ENCODE peak calls at places on chromosomes 11 and 22, in ten cellular contexts. One of them, this sample, is unnamed.

GRCh38 chr11:78838417-78838816 is 263.8 kb upstream of the NARS2 start:
- DNase-seq in AG09309: no peak
- DNase-seq in GM23248: no peak
- DNase-seq in HFFc6: no peak
- DNase-seq in GM12865: no peak
- DNase-seq in RWPE1: peak; percentile 13
- DNase-seq in stimulated activated CD8-positive, alpha-beta memory T cell treated with anti-CD3 and anti-CD28 coated beads, Interleukin-2, amount 100 ng/mL, for 48 hours: no peak
- DNase-seq in naive thymus-derived CD4-positive, alpha-beta T cell: no peak
- DNase-seq in prostate gland: peak; percentile 29
- DNase-seq in fibroblast of the aortic adventitia: no peak
- DNase-seq in this sample: no peak

GRCh38 chr11:3022982-3023381 is 30.9 kb upstream of the NAP1L4 start:
- DNase-seq in AG09309: peak; percentile 39
- DNase-seq in GM23248: peak; percentile 91
- DNase-seq in HFFc6: peak; percentile 63
- DNase-seq in GM12865: no peak
- DNase-seq in RWPE1: peak; percentile 63
- DNase-seq in stimulated activated CD8-positive, alpha-beta memory T cell treated with anti-CD3 and anti-CD28 coated beads, Interleukin-2, amount 100 ng/mL, for 48 hours: no peak
- DNase-seq in naive thymus-derived CD4-positive, alpha-beta T cell: no peak
- DNase-seq in prostate gland: no peak
- DNase-seq in fibroblast of the aortic adventitia: peak; percentile 85
- DNase-seq in this sample: no peak

GRCh38 chr11:89463381-89463780 is 27.8 kb downstream of the NOX4 start:
- DNase-seq in AG09309: no peak
- DNase-seq in GM23248: no peak
- DNase-seq in HFFc6: no peak
- DNase-seq in GM12865: no peak
- DNase-seq in RWPE1: no peak
- DNase-seq in stimulated activated CD8-positive, alpha-beta memory T cell treated with anti-CD3 and anti-CD28 coated beads, Interleukin-2, amount 100 ng/mL, for 48 hours: no peak
- DNase-seq in naive thymus-derived CD4-positive, alpha-beta T cell: no peak
- DNase-seq in prostate gland: no peak
- DNase-seq in fibroblast of the aortic adventitia: peak; percentile 0
- DNase-seq in this sample: no peak

GRCh38 chr22:18909556-18909955 is 3.4 kb downstream of the DGCR6 start:
- DNase-seq in AG09309: no peak
- DNase-seq in GM23248: no peak
- DNase-seq in HFFc6: no peak
- DNase-seq in GM12865: no peak
- DNase-seq in RWPE1: no peak
- DNase-seq in stimulated activated CD8-positive, alpha-beta memory T cell treated with anti-CD3 and anti-CD28 coated beads, Interleukin-2, amount 100 ng/mL, for 48 hours: no peak
- DNase-seq in naive thymus-derived CD4-positive, alpha-beta T cell: no peak
- DNase-seq in prostate gland: no peak
- DNase-seq in fibroblast of the aortic adventitia: no peak
- DNase-seq in this sample: no peak

GRCh38 chr11:117879516-117880480 is 3.3 kb upstream of the FXYD6 start:
- DNase-seq in AG09309: no peak
- DNase-seq in GM23248: no peak
- DNase-seq in HFFc6: no peak
- DNase-seq in GM12865: no peak
- DNase-seq in RWPE1: no peak
- DNase-seq in stimulated activated CD8-positive, alpha-beta memory T cell treated with anti-CD3 and anti-CD28 coated beads, Interleukin-2, amount 100 ng/mL, for 48 hours: no peak
- DNase-seq in naive thymus-derived CD4-positive, alpha-beta T cell: no peak
- DNase-seq in prostate gland: no peak
- DNase-seq in fibroblast of the aortic adventitia: no peak
- DNase-seq in this sample: no peak

GRCh38 chr11:5364214-5364613 is 12.9 kb downstream of the OR51B6 start:
- DNase-seq in AG09309: no peak
- DNase-seq in GM23248: peak; percentile 71
- DNase-seq in HFFc6: peak; percentile 88
- DNase-seq in GM12865: no peak
- DNase-seq in RWPE1: no peak
- DNase-seq in stimulated activated CD8-positive, alpha-beta memory T cell treated with anti-CD3 and anti-CD28 coated beads, Interleukin-2, amount 100 ng/mL, for 48 hours: no peak
- DNase-seq in naive thymus-derived CD4-positive, alpha-beta T cell: no peak
- DNase-seq in prostate gland: no peak
- DNase-seq in fibroblast of the aortic adventitia: peak; percentile 84
- DNase-seq in this sample: no peak

GRCh38 chr22:36355362-36355761 is 32.4 kb downstream of the MYH9 start:
- DNase-seq in AG09309: no peak
- DNase-seq in GM23248: peak; percentile 51
- DNase-seq in HFFc6: no peak
- DNase-seq in GM12865: peak; percentile 45
- DNase-seq in RWPE1: no peak
- DNase-seq in stimulated activated CD8-positive, alpha-beta memory T cell treated with anti-CD3 and anti-CD28 coated beads, Interleukin-2, amount 100 ng/mL, for 48 hours: no peak
- DNase-seq in naive thymus-derived CD4-positive, alpha-beta T cell: no peak
- DNase-seq in prostate gland: no peak
- DNase-seq in fibroblast of the aortic adventitia: peak; percentile 75
- DNase-seq in this sample: no peak

GRCh38 chr11:1085440-1086170 is 10.9 kb downstream of the MUC2 start:
- DNase-seq in AG09309: no peak
- DNase-seq in GM23248: no peak
- DNase-seq in HFFc6: no peak
- DNase-seq in GM12865: no peak
- DNase-seq in RWPE1: no peak
- DNase-seq in stimulated activated CD8-positive, alpha-beta memory T cell treated with anti-CD3 and anti-CD28 coated beads, Interleukin-2, amount 100 ng/mL, for 48 hours: no peak
- DNase-seq in naive thymus-derived CD4-positive, alpha-beta T cell: no peak
- DNase-seq in prostate gland: no peak
- DNase-seq in fibroblast of the aortic adventitia: no peak
- DNase-seq in this sample: no peak

GRCh38 chr11:43515090-43515489 is 156.4 kb downstream of the TTC17 start:
- DNase-seq in AG09309: no peak
- DNase-seq in GM23248: peak; percentile 33
- DNase-seq in HFFc6: no peak
- DNase-seq in GM12865: peak; percentile 16
- DNase-seq in RWPE1: no peak
- DNase-seq in stimulated activated CD8-positive, alpha-beta memory T cell treated with anti-CD3 and anti-CD28 coated beads, Interleukin-2, amount 100 ng/mL, for 48 hours: no peak
- DNase-seq in naive thymus-derived CD4-positive, alpha-beta T cell: no peak
- DNase-seq in prostate gland: no peak
- DNase-seq in fibroblast of the aortic adventitia: no peak
- DNase-seq in this sample: no peak

GRCh38 chr11:99370557-99371200 is 349.9 kb downstream of the CNTN5 start:
- DNase-seq in AG09309: peak; percentile 11
- DNase-seq in GM23248: peak; percentile 58
- DNase-seq in HFFc6: peak; percentile 6
- DNase-seq in GM12865: no peak
- DNase-seq in RWPE1: peak; percentile 12
- DNase-seq in stimulated activated CD8-positive, alpha-beta memory T cell treated with anti-CD3 and anti-CD28 coated beads, Interleukin-2, amount 100 ng/mL, for 48 hours: no peak
- DNase-seq in naive thymus-derived CD4-positive, alpha-beta T cell: no peak
- DNase-seq in prostate gland: no peak
- DNase-seq in fibroblast of the aortic adventitia: peak; percentile 3
- DNase-seq in this sample: no peak

GRCh38 chr22:44497218-44497903 is 672 bp downstream of the RTL6 start:
- DNase-seq in AG09309: no peak
- DNase-seq in GM23248: peak; percentile 59
- DNase-seq in HFFc6: no peak
- DNase-seq in GM12865: no peak
- DNase-seq in RWPE1: peak; percentile 8
- DNase-seq in stimulated activated CD8-positive, alpha-beta memory T cell treated with anti-CD3 and anti-CD28 coated beads, Interleukin-2, amount 100 ng/mL, for 48 hours: no peak
- DNase-seq in naive thymus-derived CD4-positive, alpha-beta T cell: no peak
- DNase-seq in prostate gland: no peak
- DNase-seq in fibroblast of the aortic adventitia: no peak
- DNase-seq in this sample: no peak

GRCh38 chr11:8913961-8914660 is 3.1 kb downstream of the AKIP1 start:
- DNase-seq in AG09309: no peak
- DNase-seq in GM23248: peak; percentile 59
- DNase-seq in HFFc6: no peak
- DNase-seq in GM12865: peak; percentile 58
- DNase-seq in RWPE1: peak; percentile 42
- DNase-seq in stimulated activated CD8-positive, alpha-beta memory T cell treated with anti-CD3 and anti-CD28 coated beads, Interleukin-2, amount 100 ng/mL, for 48 hours: no peak
- DNase-seq in naive thymus-derived CD4-positive, alpha-beta T cell: peak; percentile 49
- DNase-seq in prostate gland: no peak
- DNase-seq in fibroblast of the aortic adventitia: peak; percentile 47
- DNase-seq in this sample: peak; percentile 67

GRCh38 chr22:16966251-16966650 is 41.8 kb downstream of the GAB4 start:
- DNase-seq in AG09309: no peak
- DNase-seq in GM23248: no peak
- DNase-seq in HFFc6: no peak
- DNase-seq in GM12865: no peak
- DNase-seq in RWPE1: no peak
- DNase-seq in stimulated activated CD8-positive, alpha-beta memory T cell treated with anti-CD3 and anti-CD28 coated beads, Interleukin-2, amount 100 ng/mL, for 48 hours: no peak
- DNase-seq in naive thymus-derived CD4-positive, alpha-beta T cell: no peak
- DNase-seq in prostate gland: no peak
- DNase-seq in fibroblast of the aortic adventitia: no peak
- DNase-seq in this sample: no peak

GRCh38 chr11:1153105-1153950 is 4.4 kb upstream of the MUC5AC start:
- DNase-seq in AG09309: no peak
- DNase-seq in GM23248: peak; percentile 9
- DNase-seq in HFFc6: no peak
- DNase-seq in GM12865: no peak
- DNase-seq in RWPE1: no peak
- DNase-seq in stimulated activated CD8-positive, alpha-beta memory T cell treated with anti-CD3 and anti-CD28 coated beads, Interleukin-2, amount 100 ng/mL, for 48 hours: no peak
- DNase-seq in naive thymus-derived CD4-positive, alpha-beta T cell: no peak
- DNase-seq in prostate gland: no peak
- DNase-seq in fibroblast of the aortic adventitia: no peak
- DNase-seq in this sample: no peak

GRCh38 chr11:66334605-66335442 is 1.4 kb downstream of the RIN1 start:
- DNase-seq in AG09309: no peak
- DNase-seq in GM23248: no peak
- DNase-seq in HFFc6: no peak
- DNase-seq in GM12865: no peak
- DNase-seq in RWPE1: no peak
- DNase-seq in stimulated activated CD8-positive, alpha-beta memory T cell treated with anti-CD3 and anti-CD28 coated beads, Interleukin-2, amount 100 ng/mL, for 48 hours: no peak
- DNase-seq in naive thymus-derived CD4-positive, alpha-beta T cell: no peak
- DNase-seq in prostate gland: no peak
- DNase-seq in fibroblast of the aortic adventitia: no peak
- DNase-seq in this sample: peak; percentile 20

GRCh38 chr11:32435511-32435946 is at the start of gene WT1:
- DNase-seq in AG09309: no peak
- DNase-seq in GM23248: no peak
- DNase-seq in HFFc6: no peak
- DNase-seq in GM12865: no peak
- DNase-seq in RWPE1: no peak
- DNase-seq in stimulated activated CD8-positive, alpha-beta memory T cell treated with anti-CD3 and anti-CD28 coated beads, Interleukin-2, amount 100 ng/mL, for 48 hours: no peak
- DNase-seq in naive thymus-derived CD4-positive, alpha-beta T cell: no peak
- DNase-seq in prostate gland: no peak
- DNase-seq in fibroblast of the aortic adventitia: peak; percentile 13
- DNase-seq in this sample: no peak

GRCh38 chr11:92811341-92811740 is 158.1 kb upstream of the MTNR1B start:
- DNase-seq in AG09309: no peak
- DNase-seq in GM23248: peak; percentile 27
- DNase-seq in HFFc6: no peak
- DNase-seq in GM12865: no peak
- DNase-seq in RWPE1: peak; percentile 9
- DNase-seq in stimulated activated CD8-positive, alpha-beta memory T cell treated with anti-CD3 and anti-CD28 coated beads, Interleukin-2, amount 100 ng/mL, for 48 hours: no peak
- DNase-seq in naive thymus-derived CD4-positive, alpha-beta T cell: no peak
- DNase-seq in prostate gland: no peak
- DNase-seq in fibroblast of the aortic adventitia: no peak
- DNase-seq in this sample: no peak

GRCh38 chr22:45504703-45505341 is 2.1 kb downstream of the FBLN1 start:
- DNase-seq in AG09309: no peak
- DNase-seq in GM23248: peak; percentile 75
- DNase-seq in HFFc6: peak; percentile 33
- DNase-seq in GM12865: no peak
- DNase-seq in RWPE1: no peak
- DNase-seq in stimulated activated CD8-positive, alpha-beta memory T cell treated with anti-CD3 and anti-CD28 coated beads, Interleukin-2, amount 100 ng/mL, for 48 hours: no peak
- DNase-seq in naive thymus-derived CD4-positive, alpha-beta T cell: no peak
- DNase-seq in prostate gland: no peak
- DNase-seq in fibroblast of the aortic adventitia: peak; percentile 85
- DNase-seq in this sample: no peak

GRCh38 chr11:45097721-45098493 is 48.5 kb upstream of the PRDM11 start:
- DNase-seq in AG09309: no peak
- DNase-seq in GM23248: peak; percentile 62
- DNase-seq in HFFc6: peak; percentile 25
- DNase-seq in GM12865: peak; percentile 25
- DNase-seq in RWPE1: peak; percentile 69
- DNase-seq in stimulated activated CD8-positive, alpha-beta memory T cell treated with anti-CD3 and anti-CD28 coated beads, Interleukin-2, amount 100 ng/mL, for 48 hours: no peak
- DNase-seq in naive thymus-derived CD4-positive, alpha-beta T cell: peak; percentile 32
- DNase-seq in prostate gland: peak; percentile 79
- DNase-seq in fibroblast of the aortic adventitia: peak; percentile 82
- DNase-seq in this sample: no peak

GRCh38 chr11:85748455-85748891 is 62.5 kb downstream of the SYTL2 start:
- DNase-seq in AG09309: peak; percentile 20
- DNase-seq in GM23248: peak; percentile 24
- DNase-seq in HFFc6: no peak
- DNase-seq in GM12865: no peak
- DNase-seq in RWPE1: no peak
- DNase-seq in stimulated activated CD8-positive, alpha-beta memory T cell treated with anti-CD3 and anti-CD28 coated beads, Interleukin-2, amount 100 ng/mL, for 48 hours: no peak
- DNase-seq in naive thymus-derived CD4-positive, alpha-beta T cell: no peak
- DNase-seq in prostate gland: no peak
- DNase-seq in fibroblast of the aortic adventitia: no peak
- DNase-seq in this sample: no peak

GRCh38 chr22:17201285-17201945 is 17.8 kb downstream of the ADA2 start:
- DNase-seq in AG09309: no peak
- DNase-seq in GM23248: peak; percentile 29
- DNase-seq in HFFc6: no peak
- DNase-seq in GM12865: no peak
- DNase-seq in RWPE1: no peak
- DNase-seq in stimulated activated CD8-positive, alpha-beta memory T cell treated with anti-CD3 and anti-CD28 coated beads, Interleukin-2, amount 100 ng/mL, for 48 hours: no peak
- DNase-seq in naive thymus-derived CD4-positive, alpha-beta T cell: no peak
- DNase-seq in prostate gland: no peak
- DNase-seq in fibroblast of the aortic adventitia: peak; percentile 46
- DNase-seq in this sample: no peak

GRCh38 chr22:40557972-40558371 is 78.5 kb downstream of the MRTFA start:
- DNase-seq in AG09309: no peak
- DNase-seq in GM23248: no peak
- DNase-seq in HFFc6: no peak
- DNase-seq in GM12865: no peak
- DNase-seq in RWPE1: no peak
- DNase-seq in stimulated activated CD8-positive, alpha-beta memory T cell treated with anti-CD3 and anti-CD28 coated beads, Interleukin-2, amount 100 ng/mL, for 48 hours: no peak
- DNase-seq in naive thymus-derived CD4-positive, alpha-beta T cell: no peak
- DNase-seq in prostate gland: no peak
- DNase-seq in fibroblast of the aortic adventitia: no peak
- DNase-seq in this sample: no peak